ENCODE peak calls at places on chromosomes 6 and 20, in four cellular contexts. O is mucosa of descending colon, T is lung, E is NCI-H2029. I is an unnamed sample.

GRCh38 chr20:51884561-51884960 is 82.2 kb upstream of the SALL4 start:
- DNase-seq in O (no peak), T (no peak), E (no peak), I (no peak)

GRCh38 chr6:132648356-132648755 is 10.6 kb downstream of the TAAR1 start:
- DNase-seq in O (no peak), T (no peak), E (no peak), I (no peak)

GRCh38 chr6:24313477-24314141 is 44.2 kb downstream of the DCDC2 start:
- DNase-seq in O (no peak), T (no peak), E (no peak), I (no peak)

GRCh38 chr6:26411751-26412150 is 9.7 kb downstream of the BTN3A1 start:
- DNase-seq in O (no peak), T (no peak), E (no peak), I (no peak)

GRCh38 chr6:63319911-63320310 is at the start of gene LGSN:
- DNase-seq in O (no peak), T (no peak), E (no peak), I (no peak)

GRCh38 chr6:41531591-41532582 is 14.3 kb upstream of the FOXP4 start:
- DNase-seq in O (no peak), T (no peak), E (peak), I (no peak)

GRCh38 chr20:38060536-38060935 is 27.0 kb downstream of the RPRD1B start:
- DNase-seq in O (no peak), T (no peak), E (no peak), I (no peak)

GRCh38 chr6:157240059-157240959 is 83.0 kb downstream of the TMEM242 start:
- DNase-seq in O (peak), T (no peak), E (peak), I (peak)

GRCh38 chr6:125753937-125754259 is 4.5 kb downstream of the HEY2 start:
- DNase-seq in O (no peak), T (no peak), E (no peak), I (no peak)

GRCh38 chr20:18263723-18264122 is 24.6 kb upstream of the ZNF133 start:
- DNase-seq in O (no peak), T (no peak), E (no peak), I (no peak)

GRCh38 chr6:128487055-128487454 is 33.3 kb downstream of the PTPRK start:
- DNase-seq in O (no peak), T (no peak), E (no peak), I (no peak)

GRCh38 chr6:85460154-85460950 is 10.5 kb downstream of the NT5E start:
- DNase-seq in O (no peak), T (no peak), E (no peak), I (no peak)

GRCh38 chr6:35797837-35798526 is 859 bp upstream of the CLPS start:
- DNase-seq in O (no peak), T (no peak), E (no peak), I (no peak)

GRCh38 chr6:108001696-108002231 is 43.8 kb upstream of the SEC63 start:
- DNase-seq in O (peak), T (no peak), E (no peak), I (no peak)

GRCh38 chr6:10030942-10031537 is 383.8 kb downstream of the TFAP2A start:
- DNase-seq in O (no peak), T (no peak), E (peak), I (no peak)

GRCh38 chr20:61002090-61002489 is 250.0 kb upstream of the CDH4 start:
- DNase-seq in O (no peak), T (no peak), E (no peak), I (no peak)

GRCh38 chr6:129500958-129501381 is 209.0 kb downstream of the ARHGAP18 start:
- DNase-seq in O (no peak), T (no peak), E (no peak), I (no peak)

GRCh38 chr6:136371117-136371696 is 81.6 kb upstream of the BCLAF1 start:
- DNase-seq in O (no peak), T (no peak), E (no peak), I (no peak)

GRCh38 chr20:23302386-23302785 is 48.2 kb upstream of the NXT1 start:
- DNase-seq in O (no peak), T (no peak), E (no peak), I (no peak)

GRCh38 chr20:22452442-22453011 is 131.8 kb downstream of the FOXA2 start:
- DNase-seq in O (no peak), T (no peak), E (peak), I (no peak)

GRCh38 chr20:208937-209566 is 18.0 kb upstream of the DEFB129 start:
- DNase-seq in O (peak), T (no peak), E (peak), I (no peak)

GRCh38 chr6:20024979-20025378 is 187.3 kb downstream of the MBOAT1 start:
- DNase-seq in O (no peak), T (no peak), E (no peak), I (no peak)

GRCh38 chr6:26033132-26033941 is 53.9 kb upstream of the HFE start:
- DNase-seq in O (peak), T (peak), E (peak), I (peak)

GRCh38 chr6:47520282-47520681 is 42.7 kb downstream of the CD2AP start:
- DNase-seq in O (peak), T (no peak), E (no peak), I (no peak)

GRCh38 chr6:158536891-158537798 is 22.7 kb upstream of the TMEM181 start:
- DNase-seq in O (peak), T (peak), E (peak), I (no peak)

GRCh38 chr20:46336735-46337134 is 28.4 kb upstream of the CDH22 start:
- DNase-seq in O (no peak), T (no peak), E (no peak), I (no peak)

GRCh38 chr6:158457616-158458278 is 102.1 kb upstream of the TMEM181 start:
- DNase-seq in O (no peak), T (no peak), E (no peak), I (no peak)

GRCh38 chr20:60820918-60821317 is 431.1 kb upstream of the CDH4 start:
- DNase-seq in O (no peak), T (no peak), E (no peak), I (no peak)

GRCh38 chr6:12009904-12010634 is 2.0 kb upstream of the HIVEP1 start:
- DNase-seq in O (no peak), T (no peak), E (no peak), I (no peak)

GRCh38 chr6:80001337-80001736 is 3.1 kb upstream of the TTK start:
- DNase-seq in O (no peak), T (no peak), E (no peak), I (no peak)

GRCh38 chr20:1320016-1320415 is 8.9 kb downstream of the SDCBP2 start:
- DNase-seq in O (no peak), T (no peak), E (no peak), I (no peak)

GRCh38 chr6:82246802-82247633 is 526 bp downstream of the IBTK start:
- DNase-seq in O (peak), T (peak), E (peak), I (peak)

GRCh38 chr6:163309491-163310026 is 105.0 kb upstream of the QKI start:
- DNase-seq in O (no peak), T (no peak), E (no peak), I (no peak)

GRCh38 chr6:44626608-44627007 is 239.1 kb downstream of the CDC5L start:
- DNase-seq in O (peak), T (no peak), E (no peak), I (no peak)

GRCh38 chr20:32181606-32182005 is 25.9 kb downstream of the PLAGL2 start:
- DNase-seq in O (no peak), T (no peak), E (no peak), I (no peak)

GRCh38 chr6:88561974-88562736 is 396.0 kb upstream of the CNR1 start:
- DNase-seq in O (no peak), T (no peak), E (no peak), I (no peak)

GRCh38 chr20:63215101-63216040 is 560 bp downstream of the YTHDF1 start:
- DNase-seq in O (peak), T (no peak), E (peak), I (no peak)

GRCh38 chr6:2782825-2783187 is 17.6 kb downstream of the WRNIP1 start:
- DNase-seq in O (no peak), T (no peak), E (no peak), I (no peak)

GRCh38 chr6:37083243-37084138 is 78.0 kb downstream of the FGD2 start:
- DNase-seq in O (peak), T (peak), E (no peak), I (peak)

I was measured in right atrium auricular region.